ENCODE peak calls at places on chromosomes 2 and 18, in eight cellular contexts. G is IMR-90; E is pancreas; R is uterus; X is body of pancreas; V is CD4-positive, alpha-beta T cell; L is AG04450; H is upper lobe of right lung. B is an unnamed sample.
A peak's percentile ranks its signal among the peaks of the same experiment; 100 is the strongest.

GRCh38 chr18:60892441-60892840 is 440.8 kb upstream of the CDH20 start:
- DNase-seq in L (no peak), G (no peak), V (no peak), H (no peak), X (no peak), E (no peak), R (no peak), B (no peak)

GRCh38 chr2:212520340-212520739 is 18.3 kb downstream of the ERBB4 start:
- DNase-seq in L (no peak), E (no peak), H (no peak), V (no peak), R (no peak), G (no peak), X (no peak), B (no peak)

GRCh38 chr2:147275943-147276342 is 568.9 kb upstream of the ACVR2A start:
- DNase-seq in L (no peak), X (peak; percentile 5), E (no peak), G (no peak), R (no peak), V (no peak), H (no peak), B (no peak)

GRCh38 chr2:224957540-224958465 is 84.5 kb downstream of the DOCK10 start:
- DNase-seq in E (no peak), R (no peak), V (no peak), G (no peak), X (no peak), H (no peak), L (no peak), B (no peak)

GRCh38 chr18:67200665-67201064 is 315.9 kb downstream of the DSEL start:
- DNase-seq in H (no peak), G (no peak), L (no peak), V (no peak), R (no peak), X (no peak), E (no peak), B (no peak)

GRCh38 chr2:12720181-12720580 is 3.4 kb downstream of the TRIB2 start:
- DNase-seq in L (no peak), R (no peak), X (no peak), H (no peak), E (no peak), V (no peak), G (peak; percentile 30), B (no peak)

GRCh38 chr18:21330122-21330701 is 88.2 kb downstream of the GREB1L start:
- DNase-seq in L (no peak), X (no peak), G (no peak), R (no peak), E (no peak), H (no peak), V (no peak), B (peak; percentile 59)

GRCh38 chr18:34773961-34774754 is 64.1 kb downstream of the DTNA start:
- DNase-seq in G (peak; percentile 64), L (no peak), H (no peak), V (no peak), X (peak; percentile 52), R (peak; percentile 29), E (peak; percentile 72), B (no peak)

GRCh38 chr2:134919360-134920210 is 963 bp downstream of the CCNT2 start:
- DNase-seq in G (peak; percentile 12), H (no peak), L (no peak), X (peak; percentile 50), R (peak; percentile 20), V (peak; percentile 27), E (no peak), B (peak; percentile 69)

GRCh38 chr2:11505652-11506610 is 27.9 kb upstream of the GREB1 start:
- DNase-seq in E (peak; percentile 41), X (peak; percentile 52), H (no peak), G (no peak), L (no peak), R (peak; percentile 16), V (no peak), B (no peak)

GRCh38 chr2:69911985-69912563 is 2.8 kb upstream of the MXD1 start:
- DNase-seq in G (peak; percentile 58), H (no peak), X (no peak), V (no peak), E (no peak), R (no peak), L (no peak), B (no peak)

GRCh38 chr2:120776649-120777048 is 41.0 kb downstream of the GLI2 start:
- DNase-seq in V (no peak), R (no peak), H (no peak), G (no peak), E (no peak), L (no peak), X (no peak), B (no peak)

GRCh38 chr18:23106575-23106974 is 28.7 kb upstream of the CABLES1 start:
- DNase-seq in X (no peak), R (no peak), G (peak; percentile 96), E (no peak), V (no peak), H (no peak), L (peak; percentile 63), B (no peak)

GRCh38 chr2:121297217-121297830 is 12.3 kb upstream of the TFCP2L1 start:
- DNase-seq in E (peak; percentile 49), H (no peak), G (peak; percentile 17), X (peak; percentile 63), L (no peak), V (no peak), R (no peak), B (peak; percentile 48)

GRCh38 chr2:6054394-6054732 is 362.2 kb downstream of the SOX11 start:
- DNase-seq in E (no peak), V (no peak), L (no peak), R (no peak), H (no peak), G (no peak), X (no peak), B (no peak)

GRCh38 chr18:48007955-48008701 is 77.7 kb upstream of the SMAD2 start:
- DNase-seq in L (no peak), R (peak; percentile 40), H (peak; percentile 88), E (peak; percentile 80), X (peak; percentile 86), V (peak; percentile 39), G (no peak), B (peak; percentile 74)

GRCh38 chr2:83055338-83056010 is 1403.6 kb downstream of the SUCLG1 start:
- DNase-seq in V (no peak), X (no peak), G (peak; percentile 86), R (no peak), L (peak; percentile 47), H (no peak), E (no peak), B (no peak)

GRCh38 chr2:64982932-64983331 is 6.3 kb upstream of the SLC1A4 start:
- DNase-seq in L (no peak), R (no peak), X (no peak), E (no peak), G (no peak), V (no peak), H (no peak), B (no peak)

GRCh38 chr18:59902180-59902992 is 2.6 kb downstream of the PMAIP1 start:
- DNase-seq in G (peak; percentile 95), V (no peak), R (no peak), X (no peak), E (no peak), L (no peak), H (no peak), B (no peak)

GRCh38 chr18:2223859-2224258 is 347.4 kb downstream of the METTL4 start:
- DNase-seq in V (no peak), H (no peak), L (no peak), E (peak; percentile 18), R (no peak), X (peak; percentile 46), G (peak; percentile 6), B (peak; percentile 69)

GRCh38 chr18:37567061-37567993 is 1.7 kb upstream of the CELF4 start:
- DNase-seq in X (no peak), E (no peak), L (no peak), G (no peak), V (no peak), H (peak; percentile 53), R (no peak), B (no peak)
- H3K27me3 ChIP-seq in X (no peaks in the 10 kb centered on the region), E (peaks cover 2% of the 10 kb centered on the region), L (peaks cover 54% of the 10 kb centered on the region), G (peaks cover 46% of the 10 kb centered on the region), V (peaks cover 67% of the 10 kb centered on the region), H (peaks cover 75% of the 10 kb centered on the region), R (peaks cover 9% of the 10 kb centered on the region), B (no peaks in the 10 kb centered on the region)

DNA sequence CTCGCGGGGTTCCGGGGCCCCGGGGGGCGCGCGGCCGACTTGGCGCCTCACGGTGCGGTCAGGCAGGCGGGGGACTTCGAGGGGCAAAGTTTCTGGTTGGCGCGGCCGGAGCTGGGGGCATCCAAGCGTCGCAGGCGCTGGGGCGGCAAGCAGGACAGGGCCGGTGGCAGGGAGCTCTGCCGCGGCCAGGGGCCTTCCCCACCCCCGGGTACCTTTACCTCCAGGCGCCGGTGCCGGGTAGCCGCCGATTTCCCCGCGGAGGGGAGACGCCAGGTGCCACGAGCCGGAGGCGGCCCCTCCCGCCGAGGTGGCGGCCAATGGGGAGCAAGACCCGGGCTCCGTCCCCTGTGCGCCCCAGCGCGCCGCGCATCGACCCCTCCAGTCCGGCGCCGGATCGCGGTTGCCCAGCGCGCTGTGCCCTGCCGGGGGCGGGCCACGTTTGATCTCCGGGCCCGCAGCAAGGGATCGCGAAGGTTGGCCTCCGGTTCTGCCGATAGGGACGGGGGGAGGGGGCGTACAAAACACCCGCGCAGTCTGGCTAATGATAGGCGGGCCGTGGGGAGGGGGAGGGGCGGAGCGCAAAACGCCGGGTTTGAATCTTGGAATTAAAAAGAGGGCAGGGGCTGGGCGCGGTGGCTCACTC is at the start of gene ST8SIA5:
- DNase-seq in E (no peak), L (no peak), R (no peak), X (no peak), V (no peak), G (no peak), H (no peak), B (no peak)
- H3K27me3 ChIP-seq in E (peaks cover 4% of the 10 kb centered on the region), L (peaks cover 46% of the 10 kb centered on the region), R (no peaks in the 10 kb centered on the region), X (no peaks in the 10 kb centered on the region), V (peaks cover 52% of the 10 kb centered on the region), G (peaks cover 61% of the 10 kb centered on the region), H (peaks cover 57% of the 10 kb centered on the region), B (no peaks in the 10 kb centered on the region)

DNA sequence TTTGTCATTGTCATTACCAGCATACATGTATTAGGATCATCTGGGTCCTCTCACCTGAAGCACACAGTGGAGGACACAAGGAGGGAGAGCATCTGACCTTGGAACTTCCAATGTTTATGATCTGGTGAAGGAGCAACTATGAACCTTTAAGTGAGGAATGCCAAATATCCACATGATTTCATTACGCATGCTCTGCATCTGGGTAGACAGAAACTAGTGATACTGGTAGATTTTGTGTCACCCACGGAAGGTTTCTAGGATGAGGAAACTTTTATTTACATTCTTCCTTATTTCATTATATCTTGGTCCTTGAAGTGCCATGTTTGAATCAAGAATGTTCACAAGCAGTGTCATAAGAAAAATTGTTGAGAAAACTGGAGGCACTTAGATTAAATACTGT is 32.1 kb downstream of the SPC25 start:
- DNase-seq in H (no peak), X (no peak), G (peak; percentile 50), V (no peak), E (no peak), L (no peak), R (no peak), B (no peak)
- H3K27me3 ChIP-seq in H (no peaks in the 10 kb centered on the region), X (no peaks in the 10 kb centered on the region), G (no peaks in the 10 kb centered on the region), V (no peaks in the 10 kb centered on the region), E (no peaks in the 10 kb centered on the region), L (no peaks in the 10 kb centered on the region), R (no peaks in the 10 kb centered on the region), B (no peaks in the 10 kb centered on the region)

DNA sequence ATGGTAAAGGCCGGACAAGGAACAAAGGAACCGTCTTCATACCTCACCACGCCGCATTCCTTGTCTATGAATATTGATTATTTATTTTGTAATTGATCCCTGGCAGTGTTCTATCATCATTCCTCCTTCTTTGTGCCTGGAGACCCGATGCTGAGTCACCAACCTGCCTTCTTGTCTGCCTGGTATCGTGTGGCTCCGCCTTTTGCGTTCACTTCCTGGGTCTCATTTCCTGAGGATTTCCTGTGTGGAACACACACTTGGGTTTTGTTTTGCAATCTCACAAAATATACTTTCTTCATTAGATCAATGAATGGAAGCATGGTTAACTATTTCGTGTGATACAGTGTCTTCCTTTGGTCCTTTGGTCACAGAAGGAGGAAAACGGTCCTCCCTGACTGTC is 95.5 kb upstream of the SNTG2 start:
- DNase-seq in R (no peak), G (no peak), V (no peak), H (no peak), L (no peak), E (no peak), X (no peak), B (no peak)
- H3K27me3 ChIP-seq in R (no peaks in the 10 kb centered on the region), G (no peaks in the 10 kb centered on the region), V (no peaks in the 10 kb centered on the region), H (no peaks in the 10 kb centered on the region), L (no peaks in the 10 kb centered on the region), E (no peaks in the 10 kb centered on the region), X (no peaks in the 10 kb centered on the region), B (no peaks in the 10 kb centered on the region)